ENCODE peak calls at places on chromosomes 12 and 14, in eight cellular contexts. E, N, O, C, T, J, F and S are unnamed samples.

GRCh38 chr14:33611405-33612183 is 339.3 kb downstream of the EGLN3 start:
- DNase-seq in E (no peak), N (no peak), O (no peak), C (no peak), T (no peak), J (no peak), F (no peak), S (no peak)

GRCh38 chr12:28578833-28579252 is 388.6 kb downstream of the CCDC91 start:
- DNase-seq in E (no peak), N (no peak), O (no peak), C (no peak), T (no peak), J (no peak), F (no peak), S (no peak)

GRCh38 chr14:90983560-90983959 is 76.9 kb downstream of the RPS6KA5 start:
- DNase-seq in E (no peak), N (no peak), O (no peak), C (no peak), T (no peak), J (no peak), F (no peak), S (no peak)

GRCh38 chr14:80637726-80638619 is 303.6 kb downstream of the CEP128 start:
- DNase-seq in E (no peak), N (no peak), O (no peak), C (no peak), T (no peak), J (no peak), F (no peak), S (no peak)

GRCh38 chr14:33669111-33669510 is 281.8 kb downstream of the EGLN3 start:
- DNase-seq in E (no peak), N (no peak), O (no peak), C (no peak), T (no peak), J (no peak), F (no peak), S (no peak)

GRCh38 chr12:49296836-49297694 is 2.1 kb downstream of the PRPH start:
- DNase-seq in E (peak; percentile 43), N (no peak), O (peak; percentile 62), C (peak; percentile 86), T (peak; percentile 48), J (no peak), F (peak; percentile 45), S (no peak)

GRCh38 chr14:71659165-71659564 is 273.1 kb upstream of the RGS6 start:
- DNase-seq in E (no peak), N (no peak), O (no peak), C (no peak), T (peak; percentile 34), J (no peak), F (no peak), S (no peak)

GRCh38 chr14:34023824-34024767 is 73.2 kb upstream of the EGLN3 start:
- DNase-seq in E (no peak), N (no peak), O (no peak), C (no peak), T (peak; percentile 100), J (no peak), F (no peak), S (no peak)

GRCh38 chr14:103520269-103520656 is 2.4 kb downstream of the CKB start:
- DNase-seq in E (no peak), N (no peak), O (no peak), C (no peak), T (no peak), J (no peak), F (no peak), S (no peak)

GRCh38 chr12:44526655-44527199 is 349.4 kb downstream of the NELL2 start:
- DNase-seq in E (no peak), N (no peak), O (no peak), C (no peak), T (no peak), J (no peak), F (no peak), S (no peak)

GRCh38 chr12:43148711-43149110 is 403.3 kb downstream of the ADAMTS20 start:
- DNase-seq in E (no peak), N (no peak), O (no peak), C (no peak), T (no peak), J (no peak), F (no peak), S (no peak)

GRCh38 chr12:79929065-79929464 is 5.8 kb downstream of the PPP1R12A start:
- DNase-seq in E (no peak), N (no peak), O (no peak), C (no peak), T (no peak), J (no peak), F (no peak), S (no peak)

GRCh38 chr14:21933681-21934080 is 260.1 kb upstream of the OR4E1 start:
- DNase-seq in E (no peak), N (no peak), O (no peak), C (no peak), T (no peak), J (no peak), F (no peak), S (no peak)

GRCh38 chr12:11718768-11719253 is 69.3 kb downstream of the ETV6 start:
- DNase-seq in E (no peak), N (no peak), O (no peak), C (no peak), T (no peak), J (no peak), F (no peak), S (no peak)

GRCh38 chr12:6373022-6373787 is 2.2 kb downstream of the SCNN1A start:
- DNase-seq in E (peak; percentile 44), N (no peak), O (no peak), C (no peak), T (no peak), J (no peak), F (no peak), S (no peak)

GRCh38 chr12:6370576-6370935 is 4.8 kb downstream of the SCNN1A start:
- DNase-seq in E (no peak), N (no peak), O (no peak), C (no peak), T (no peak), J (no peak), F (no peak), S (no peak)

GRCh38 chr12:6369916-6370575 is 5.3 kb downstream of the SCNN1A start:
- DNase-seq in E (no peak), N (no peak), O (no peak), C (no peak), T (no peak), J (no peak), F (no peak), S (peak; percentile 40)

GRCh38 chr12:6372403-6373003 is 2.9 kb downstream of the SCNN1A start:
- DNase-seq in E (peak; percentile 45), N (no peak), O (peak; percentile 66), C (peak; percentile 81), T (peak; percentile 91), J (no peak), F (no peak), S (peak; percentile 44)

GRCh38 chr12:6370994-6371754 is 4.2 kb downstream of the SCNN1A start:
- DNase-seq in E (peak; percentile 66), N (no peak), O (peak; percentile 82), C (peak; percentile 98), T (peak; percentile 97), J (no peak), F (no peak), S (peak; percentile 31)
- TF ChIP-seq POLR2A in E (no peak), N (no peak), O (peak; percentile 71), C (peak; percentile 58), T (peak; percentile 72), J (no peak), F (no peak), S (no peak)

GRCh38 chr12:96193725-96194571 is at the start of gene ELK3:
- DNase-seq in E (peak; percentile 73), N (peak; percentile 80), O (peak; percentile 74), C (peak; percentile 56), T (peak; percentile 50), J (peak; percentile 56), F (peak; percentile 64), S (peak; percentile 69)
- TF ChIP-seq POLR2A in E (no peak), N (no peak), O (peak; percentile 68), C (peak; percentile 51), T (peak; percentile 32), J (no peak), F (no peak), S (no peak)

GRCh38 chr12:121000530-121000929 is 15.8 kb downstream of the C12orf43 start:
- DNase-seq in E (no peak), N (no peak), O (no peak), C (no peak), T (no peak), J (no peak), F (no peak), S (no peak)

GRCh38 chr12:121001060-121001459 is 15.2 kb downstream of the C12orf43 start:
- DNase-seq in E (no peak), N (no peak), O (no peak), C (no peak), T (no peak), J (no peak), F (no peak), S (no peak)

GRCh38 chr12:120998435-120998834 is 17.9 kb downstream of the C12orf43 start:
- DNase-seq in E (no peak), N (no peak), O (no peak), C (no peak), T (no peak), J (no peak), F (no peak), S (no peak)

GRCh38 chr12:120997448-120997847 is 18.8 kb downstream of the C12orf43 start:
- DNase-seq in E (no peak), N (no peak), O (no peak), C (no peak), T (no peak), J (no peak), F (no peak), S (no peak)

DNA sequence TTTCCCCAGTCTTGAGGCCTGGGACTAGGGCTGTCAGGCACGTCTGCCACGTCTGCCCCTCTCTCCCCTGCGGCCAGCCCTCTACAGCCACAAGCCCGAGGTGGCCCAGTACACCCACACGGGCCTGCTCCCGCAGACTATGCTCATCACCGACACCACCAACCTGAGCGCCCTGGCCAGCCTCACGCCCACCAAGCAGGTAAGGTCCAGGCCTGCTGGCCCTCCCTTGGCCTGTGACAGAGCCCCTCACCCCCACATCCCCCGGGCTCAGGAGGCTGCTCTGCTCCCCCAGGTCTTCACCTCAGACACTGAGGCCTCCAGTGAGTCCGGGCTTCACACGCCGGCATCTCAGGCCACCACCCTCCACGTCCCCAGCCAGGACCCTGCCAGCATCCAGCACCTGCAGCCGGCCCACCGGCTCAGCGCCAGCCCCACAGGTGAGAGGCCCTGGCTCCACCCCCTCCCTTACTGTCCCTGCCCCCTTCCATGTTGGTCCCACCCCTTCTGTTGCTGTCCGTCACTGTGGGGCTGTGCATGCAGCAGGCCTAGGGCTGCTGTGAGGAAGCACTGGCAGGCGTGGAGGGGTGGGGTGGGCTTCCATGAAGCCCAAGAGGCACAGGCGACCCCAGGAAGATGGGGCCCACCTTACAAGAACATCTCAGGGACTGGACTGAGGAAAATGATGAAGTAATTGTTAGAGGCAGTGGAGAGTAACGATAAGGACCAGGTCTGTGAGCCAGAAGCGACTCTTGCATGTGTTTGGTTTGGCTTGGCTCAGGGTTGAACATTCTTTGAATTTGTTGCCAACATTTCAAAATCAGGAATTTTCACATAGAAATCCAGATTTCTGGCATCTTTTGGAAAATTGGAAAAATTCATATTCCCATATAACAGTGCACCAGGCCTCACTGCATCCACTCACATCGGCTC is 16.8 kb downstream of the C12orf43 start:
- DNase-seq in E (peak; percentile 69), N (no peak), O (peak; percentile 35), C (no peak), T (no peak), J (no peak), F (no peak), S (no peak)
- TF ChIP-seq POLR2A in E (no peak), N (no peak), O (no peak), C (no peak), T (no peak), J (no peak), F (no peak), S (no peak)

GRCh38 chr12:89162704-89163261 is 189.5 kb downstream of the DUSP6 start:
- DNase-seq in E (peak; percentile 27), N (peak; percentile 42), O (peak; percentile 79), C (peak; percentile 31), T (no peak), J (no peak), F (peak; percentile 30), S (no peak)
- TF ChIP-seq POLR2A in E (no peak), N (no peak), O (no peak), C (no peak), T (no peak), J (no peak), F (no peak), S (no peak)